ENCODE peak calls at places on chromosomes 5 and 9, in ten cellular contexts. Q is ovary; N is uterus; G is GM23338; P is thyroid gland; K is PC-9; A is effector memory CD4-positive, alpha-beta T cell; O is aorta; L is spleen; U is fibroblast of lung. J is an unnamed sample.

GRCh38 chr9:114888599-114888998 is 41.8 kb downstream of the TNFSF8 start:
- DNase-seq in K (no peak), O (no peak), Q (no peak), L (no peak), G (peak), A (no peak), N (no peak), P (peak), U (no peak), J (no peak)

GRCh38 chr5:172571413-172571812 is 69.7 kb upstream of the NEURL1B start:
- DNase-seq in Q (no peak), N (no peak), U (no peak), A (no peak), L (no peak), K (no peak), O (no peak), G (no peak), P (no peak), J (no peak)

GRCh38 chr5:149471406-149472183 is 79.6 kb downstream of the CSNK1A1 start:
- DNase-seq in U (peak), L (no peak), G (no peak), O (no peak), P (no peak), A (no peak), K (peak), N (peak), Q (no peak), J (no peak)

GRCh38 chr9:121830441-121831140 is 179.2 kb downstream of the DAB2IP start:
- DNase-seq in G (no peak), L (no peak), Q (peak), U (no peak), K (no peak), N (peak), O (no peak), A (no peak), P (no peak), J (no peak)

GRCh38 chr9:70952131-70952727 is 169.2 kb downstream of the TRPM3 start:
- DNase-seq in U (no peak), L (no peak), N (no peak), G (no peak), O (no peak), A (no peak), P (no peak), K (no peak), Q (no peak), J (no peak)

GRCh38 chr9:96299823-96300222 is 2.2 kb downstream of the HSD17B3 start:
- DNase-seq in L (no peak), G (no peak), P (no peak), A (no peak), Q (no peak), O (no peak), K (peak), U (peak), N (no peak), J (no peak)

GRCh38 chr9:124000784-124001444 is 10.7 kb upstream of the LHX2 start:
- DNase-seq in P (no peak), Q (no peak), O (no peak), L (peak), G (peak), K (no peak), U (no peak), N (no peak), A (no peak), J (no peak)

GRCh38 chr9:90909225-90909624 is 107.6 kb downstream of the SYK start:
- DNase-seq in Q (no peak), G (no peak), U (no peak), L (no peak), N (no peak), K (no peak), O (no peak), A (no peak), P (no peak), J (no peak)

GRCh38 chr5:10503997-10504761 is 59.7 kb upstream of the ANKRD33B start:
- DNase-seq in Q (no peak), O (no peak), P (peak), U (peak), K (no peak), A (no peak), G (no peak), L (peak), N (no peak), J (no peak)

GRCh38 chr9:133842174-133842573 is 104.0 kb upstream of the SARDH start:
- DNase-seq in U (no peak), G (peak), P (peak), L (no peak), Q (no peak), O (no peak), N (no peak), K (no peak), A (no peak), J (no peak)

GRCh38 chr9:131995382-131995781 is 84.3 kb downstream of the MED27 start:
- DNase-seq in Q (no peak), N (no peak), O (no peak), U (peak), L (no peak), P (no peak), A (no peak), K (no peak), G (no peak), J (no peak)

GRCh38 chr9:133732351-133733073 is 5.6 kb downstream of the SARDH start:
- DNase-seq in A (no peak), N (no peak), P (no peak), G (no peak), U (no peak), K (no peak), Q (no peak), L (no peak), O (no peak), J (no peak)

GRCh38 chr9:37592108-37592951 is at the start of gene TOMM5:
- DNase-seq in Q (peak), N (peak), O (peak), L (peak), U (peak), K (peak), P (peak), A (peak), G (peak), J (peak)

GRCh38 chr9:12822111-12822510 is 47.3 kb downstream of the LURAP1L start:
- DNase-seq in O (no peak), L (no peak), Q (no peak), K (no peak), A (no peak), U (no peak), G (no peak), P (no peak), N (no peak), J (no peak)

GRCh38 chr5:87803352-87803751 is 390.6 kb upstream of the CCNH start:
- DNase-seq in G (no peak), A (no peak), K (no peak), Q (no peak), P (no peak), O (no peak), N (no peak), U (no peak), L (no peak), J (no peak)

GRCh38 chr5:67206381-67207328 is 10.1 kb upstream of the CD180 start:
- DNase-seq in U (peak), N (no peak), K (peak), G (no peak), L (peak), P (peak), A (peak), Q (no peak), O (no peak), J (no peak)

GRCh38 chr9:1173986-1174385 is 123.8 kb downstream of the DMRT2 start:
- DNase-seq in K (no peak), L (no peak), Q (no peak), N (no peak), A (no peak), U (no peak), O (no peak), P (no peak), G (no peak), J (no peak)

GRCh38 chr5:123438902-123439301 is 15.7 kb upstream of the CEP120 start:
- DNase-seq in G (no peak), N (no peak), P (no peak), A (no peak), U (no peak), L (no peak), Q (no peak), K (no peak), O (no peak), J (no peak)

GRCh38 chr5:113864437-113864836 is 350.9 kb downstream of the YTHDC2 start:
- DNase-seq in P (no peak), L (no peak), U (no peak), N (no peak), K (no peak), G (no peak), Q (no peak), O (no peak), A (no peak), J (no peak)

GRCh38 chr5:89480406-89481007 is 597.5 kb upstream of the MEF2C start:
- DNase-seq in N (no peak), O (no peak), A (no peak), U (no peak), P (no peak), K (no peak), Q (no peak), L (no peak), G (no peak), J (no peak)

GRCh38 chr9:128635266-128636023 is 21.2 kb downstream of the DYNC2I2 start:
- DNase-seq in K (peak), L (peak), Q (peak), G (peak), N (peak), A (no peak), P (peak), U (peak), O (peak), J (no peak)

GRCh38 chr9:80664327-80665210 is 1024.8 kb downstream of the TLE1 start:
- DNase-seq in O (no peak), L (no peak), U (no peak), G (no peak), Q (no peak), N (no peak), K (no peak), P (no peak), A (no peak), J (no peak)

GRCh38 chr5:87949665-87950640 is 318.7 kb downstream of the TMEM161B start:
- DNase-seq in A (no peak), Q (no peak), K (no peak), G (no peak), U (no peak), O (no peak), L (no peak), P (no peak), N (no peak), J (peak)

GRCh38 chr5:59367791-59368394 is 525.6 kb downstream of the PDE4D start:
- DNase-seq in U (peak), N (peak), O (peak), A (no peak), L (no peak), Q (peak), K (peak), P (peak), G (peak), J (peak)

GRCh38 chr5:180869587-180869986 is 8.5 kb upstream of the ZFP62 start:
- DNase-seq in P (peak), G (no peak), N (no peak), A (no peak), Q (peak), U (no peak), K (no peak), O (no peak), L (no peak), J (no peak)

GRCh38 chr5:71811779-71812178 is 92.7 kb downstream of the CARTPT start:
- DNase-seq in U (no peak), L (no peak), O (no peak), G (no peak), A (no peak), Q (no peak), N (no peak), K (no peak), P (no peak), J (no peak)

GRCh38 chr9:38067611-38067891 is 1.5 kb downstream of the SHB start:
- DNase-seq in G (peak), Q (no peak), P (peak), K (no peak), A (no peak), L (peak), O (peak), U (no peak), N (peak), J (no peak)

GRCh38 chr5:96149021-96149420 is 187.4 kb upstream of the ELL2 start:
- DNase-seq in L (no peak), O (no peak), G (no peak), K (no peak), U (no peak), P (no peak), N (no peak), Q (no peak), A (no peak), J (no peak)

GRCh38 chr9:95029720-95030119 is 287.8 kb downstream of the FANCC start:
- DNase-seq in K (no peak), U (no peak), N (no peak), L (no peak), O (no peak), A (no peak), P (no peak), G (no peak), Q (no peak), J (no peak)

GRCh38 chr9:95029251-95029650 is 288.3 kb downstream of the FANCC start:
- DNase-seq in Q (no peak), G (no peak), O (no peak), K (no peak), A (no peak), N (no peak), P (no peak), L (no peak), U (no peak), J (no peak)

GRCh38 chr9:95030920-95031662 is 286.4 kb downstream of the FANCC start:
- DNase-seq in Q (no peak), O (no peak), U (no peak), K (no peak), P (no peak), G (no peak), N (no peak), A (no peak), L (no peak), J (no peak)

GRCh38 chr9:95028855-95029219 is 288.7 kb downstream of the FANCC start:
- DNase-seq in N (no peak), P (no peak), L (no peak), K (no peak), A (no peak), G (no peak), U (no peak), Q (no peak), O (no peak), J (no peak)

DNA sequence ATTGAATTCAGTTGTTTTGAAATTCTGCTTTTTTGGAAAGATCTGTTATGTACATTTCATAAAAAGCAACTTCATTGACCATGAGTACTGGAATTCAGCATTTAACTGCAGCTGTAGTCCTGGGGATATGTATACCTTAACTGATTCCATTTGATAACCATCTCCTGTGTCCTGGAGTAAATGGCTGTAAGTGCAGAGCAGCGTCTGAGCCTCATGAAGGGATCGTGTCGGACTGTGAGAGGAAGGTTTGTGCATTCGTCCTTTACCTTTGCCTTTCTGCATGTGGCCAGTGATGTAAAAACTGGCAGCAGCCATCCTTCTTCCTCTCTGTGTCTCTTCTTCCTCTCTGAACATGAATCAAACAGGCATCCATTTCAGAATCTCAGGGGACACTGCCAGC is 287.2 kb downstream of the FANCC start:
- DNase-seq in N (no peak), P (no peak), L (no peak), A (no peak), U (no peak), Q (no peak), G (no peak), K (no peak), O (no peak), J (no peak)
- H3K27ac ChIP-seq in N (peak), P (no peak), L (no peak), A (no peak), U (no peak), Q (no peak), G (no peak), K (peak), O (no peak), J (peak)

GRCh38 chr9:35547889-35548418 is 57.1 kb upstream of the TESK1 start:
- DNase-seq in L (no peak), K (no peak), N (no peak), A (no peak), O (no peak), Q (no peak), U (no peak), P (no peak), G (no peak), J (no peak)
- H3K27ac ChIP-seq in L (no peak), K (no peak), N (no peak), A (no peak), O (no peak), Q (no peak), U (no peak), P (no peak), G (no peak), J (no peak)

DNA sequence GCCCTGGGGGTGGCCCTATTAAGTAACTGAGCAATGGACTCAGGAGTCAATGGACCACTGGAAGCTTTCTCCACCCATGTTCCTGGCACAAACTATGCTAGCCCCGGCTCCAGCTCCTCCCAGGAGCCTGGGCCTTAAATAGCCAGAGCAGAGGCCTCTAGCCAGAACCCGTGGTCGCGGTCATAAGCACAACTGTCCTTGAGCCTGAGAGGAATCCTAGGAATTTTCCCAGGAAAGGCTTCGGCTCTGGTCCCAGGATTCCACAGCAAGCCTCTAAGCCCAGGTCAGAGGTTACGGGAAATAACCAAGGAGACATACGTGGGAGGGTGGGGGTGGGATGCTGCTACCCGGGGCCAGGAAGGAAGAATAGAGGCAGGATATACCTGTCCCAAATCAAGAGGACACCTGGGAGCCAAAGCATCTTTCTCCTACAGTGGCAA is 5.5 kb downstream of the SEPTIN8 start:
- DNase-seq in K (no peak), N (peak), G (peak), O (peak), L (no peak), Q (peak), A (no peak), P (peak), U (peak), J (no peak)
- H3K27ac ChIP-seq in K (no peak), N (peak), G (peak), O (no peak), L (peak), Q (no peak), A (no peak), P (peak), U (peak), J (peak)

GRCh38 chr5:140240987-140241706 is 61.8 kb downstream of the PFDN1 start:
- DNase-seq in L (no peak), G (peak), P (peak), U (peak), O (peak), A (no peak), N (peak), Q (peak), K (peak), J (peak)

GRCh38 chr5:140239939-140240700 is 62.8 kb downstream of the PFDN1 start:
- DNase-seq in Q (peak), A (no peak), N (peak), G (peak), O (peak), L (peak), U (peak), P (peak), K (peak), J (peak)

GRCh38 chr5:140243855-140244254 is 59.0 kb downstream of the PFDN1 start:
- DNase-seq in P (peak), N (no peak), K (no peak), Q (no peak), L (no peak), A (no peak), U (no peak), O (no peak), G (no peak), J (no peak)

GRCh38 chr5:140242890-140243585 is 59.9 kb downstream of the PFDN1 start:
- DNase-seq in G (no peak), K (no peak), Q (no peak), N (no peak), L (no peak), O (no peak), A (no peak), U (no peak), P (peak), J (no peak)

GRCh38 chr5:140242099-140242498 is 60.8 kb downstream of the PFDN1 start:
- DNase-seq in O (no peak), Q (no peak), K (no peak), L (no peak), N (no peak), A (no peak), G (peak), P (no peak), U (no peak), J (no peak)
- H3K27ac ChIP-seq in O (no peak), Q (no peak), K (no peak), L (no peak), N (peak), A (no peak), G (no peak), P (peak), U (peak), J (peak)

DNA sequence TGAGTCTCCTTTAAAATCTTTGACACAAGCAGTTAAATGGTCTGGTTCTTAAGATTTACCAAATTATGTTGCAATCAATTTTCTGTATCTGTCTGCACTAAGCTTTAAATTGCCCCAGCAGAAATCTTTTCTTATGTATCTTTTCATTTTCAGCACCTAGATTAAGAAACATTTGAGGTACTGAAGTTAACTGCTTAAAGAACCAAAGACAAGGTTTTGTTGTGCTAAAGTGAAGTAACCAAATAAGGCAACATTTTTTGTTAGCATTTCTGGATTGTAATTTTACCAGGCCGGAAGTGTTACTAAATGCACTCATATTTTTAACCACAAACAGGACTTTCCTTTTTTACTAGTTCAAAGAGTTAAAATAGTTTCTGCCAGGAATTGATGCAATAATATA is 24.1 kb upstream of the MTAP start:
- DNase-seq in O (no peak), G (no peak), A (no peak), U (peak), P (no peak), Q (no peak), K (no peak), L (no peak), N (no peak), J (no peak)
- H3K27ac ChIP-seq in O (no peak), G (no peak), A (no peak), U (peak), P (no peak), Q (no peak), K (peak), L (no peak), N (no peak), J (no peak)

DNA sequence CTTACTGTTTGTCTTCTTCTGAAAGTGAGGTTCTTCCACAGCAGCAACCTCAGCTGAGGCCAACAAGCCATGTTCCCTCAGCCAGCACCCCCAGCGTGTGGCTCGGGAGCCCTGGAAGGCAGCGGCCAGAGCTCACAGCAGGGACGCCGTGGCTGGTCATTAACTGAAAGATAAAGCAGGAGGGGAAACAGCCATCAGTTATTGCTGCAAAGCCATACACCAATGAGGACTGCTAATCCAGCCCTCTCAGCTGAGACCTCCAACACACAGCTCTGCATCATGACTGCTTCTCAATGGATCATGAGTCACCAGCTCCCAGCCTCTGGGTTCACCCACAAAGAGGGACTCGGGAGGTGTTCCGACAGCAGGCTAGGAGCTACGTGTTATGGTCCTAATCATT is 24.3 kb downstream of the ABCA1 start:
- DNase-seq in Q (no peak), U (no peak), N (no peak), K (no peak), A (no peak), O (no peak), P (no peak), L (no peak), G (no peak), J (no peak)
- H3K27ac ChIP-seq in Q (no peak), U (no peak), N (no peak), K (no peak), A (no peak), O (no peak), P (no peak), L (no peak), G (no peak), J (no peak)

J was measured in caudate nucleus.